ENCODE peak calls at places on chromosomes 1 and 21, in five cellular contexts. B is IMR-90, D is GM12878, Q is H1, K is SK-N-SH. L is an unnamed sample.

GRCh38 chr1:24727490-24728214 is 17.6 kb upstream of the CLIC4 start:
- DNase-seq in B (peak), D (peak), Q (no peak), K (no peak), L (no peak)

GRCh38 chr1:171218661-171219060 is 29.6 kb upstream of the FMO1 start:
- DNase-seq in B (no peak), D (no peak), Q (no peak), K (no peak), L (no peak)

GRCh38 chr1:228014235-228014930 is 7.6 kb downstream of the WNT3A start:
- DNase-seq in B (peak), D (no peak), Q (no peak), K (peak), L (no peak)

GRCh38 chr1:26789953-26790352 is 2.2 kb downstream of the PIGV start:
- DNase-seq in B (no peak), D (no peak), Q (no peak), K (no peak), L (no peak)

GRCh38 chr1:200869753-200870391 is 2.9 kb upstream of the GPR25 start:
- DNase-seq in B (no peak), D (peak), Q (no peak), K (no peak), L (no peak)

GRCh38 chr1:243924188-243924587 is 74.1 kb upstream of the AKT3 start:
- DNase-seq in B (peak), D (no peak), Q (no peak), K (no peak), L (peak)

GRCh38 chr1:47766832-47767740 is 230.1 kb downstream of the TRABD2B start:
- DNase-seq in B (no peak), D (no peak), Q (no peak), K (no peak), L (no peak)

GRCh38 chr1:51506537-51506936 is 12.5 kb downstream of the EPS15 start:
- DNase-seq in B (peak), D (no peak), Q (no peak), K (no peak), L (no peak)

GRCh38 chr1:221667504-221667903 is 74.4 kb downstream of the DUSP10 start:
- DNase-seq in B (peak), D (peak), Q (no peak), K (no peak), L (no peak)

GRCh38 chr1:243345205-243345604 is 89.4 kb downstream of the SDCCAG8 start:
- DNase-seq in B (peak), D (no peak), Q (no peak), K (no peak), L (no peak)

GRCh38 chr1:56934400-56935080 is 31.3 kb downstream of the C8B start:
- DNase-seq in B (peak), D (no peak), Q (no peak), K (no peak), L (no peak)

GRCh38 chr1:87968259-87968955 is 639.7 kb downstream of the LMO4 start:
- DNase-seq in B (peak), D (no peak), Q (no peak), K (no peak), L (no peak)

GRCh38 chr1:79617777-79618176 is 611.2 kb upstream of the ADGRL4 start:
- DNase-seq in B (no peak), D (no peak), Q (no peak), K (no peak), L (no peak)

GRCh38 chr1:2554621-2555387 is 1.4 kb upstream of the TNFRSF14 start:
- DNase-seq in B (no peak), D (no peak), Q (no peak), K (peak), L (no peak)

GRCh38 chr1:160227561-160227960 is 22.4 kb downstream of the PEA15 start:
- DNase-seq in B (no peak), D (no peak), Q (no peak), K (no peak), L (no peak)

GRCh38 chr1:238063454-238063853 is 172.7 kb upstream of the ZP4 start:
- DNase-seq in B (peak), D (peak), Q (no peak), K (no peak), L (peak)

GRCh38 chr1:13585599-13585965 is 1.9 kb downstream of the PDPN start:
- DNase-seq in B (no peak), D (no peak), Q (peak), K (no peak), L (no peak)

GRCh38 chr1:114328505-114328904 is 174.8 kb upstream of the SYT6 start:
- DNase-seq in B (no peak), D (no peak), Q (no peak), K (no peak), L (no peak)

GRCh38 chr1:31835415-31835814 is 19.6 kb upstream of the SPOCD1 start:
- DNase-seq in B (no peak), D (no peak), Q (no peak), K (no peak), L (no peak)

GRCh38 chr1:31843506-31843905 is 27.7 kb upstream of the SPOCD1 start:
- DNase-seq in B (peak), D (no peak), Q (no peak), K (no peak), L (no peak)

GRCh38 chr1:31836638-31837037 is 20.8 kb upstream of the SPOCD1 start:
- DNase-seq in B (no peak), D (no peak), Q (no peak), K (no peak), L (no peak)

GRCh38 chr1:31837441-31838158 is 21.8 kb upstream of the SPOCD1 start:
- DNase-seq in B (no peak), D (no peak), Q (no peak), K (no peak), L (no peak)

GRCh38 chr1:31839662-31840343 is 24.0 kb upstream of the SPOCD1 start:
- DNase-seq in B (peak), D (no peak), Q (no peak), K (no peak), L (no peak)
- TF ChIP-seq RFX5 in B (no peak), D (no peak), Q (no peak), K (no peak), L (no peak)

GRCh38 chr1:58648864-58649263 is 51.0 kb downstream of the MYSM1 start:
- DNase-seq in B (no peak), D (no peak), Q (no peak), K (no peak), L (no peak)

GRCh38 chr1:58652351-58653184 is 47.3 kb downstream of the MYSM1 start:
- DNase-seq in B (peak), D (peak), Q (no peak), K (peak), L (peak)

GRCh38 chr1:58654322-58654721 is 45.5 kb downstream of the MYSM1 start:
- DNase-seq in B (no peak), D (no peak), Q (no peak), K (no peak), L (no peak)

GRCh38 chr1:58650141-58650540 is 49.7 kb downstream of the MYSM1 start:
- DNase-seq in B (peak), D (no peak), Q (no peak), K (no peak), L (no peak)

DNA sequence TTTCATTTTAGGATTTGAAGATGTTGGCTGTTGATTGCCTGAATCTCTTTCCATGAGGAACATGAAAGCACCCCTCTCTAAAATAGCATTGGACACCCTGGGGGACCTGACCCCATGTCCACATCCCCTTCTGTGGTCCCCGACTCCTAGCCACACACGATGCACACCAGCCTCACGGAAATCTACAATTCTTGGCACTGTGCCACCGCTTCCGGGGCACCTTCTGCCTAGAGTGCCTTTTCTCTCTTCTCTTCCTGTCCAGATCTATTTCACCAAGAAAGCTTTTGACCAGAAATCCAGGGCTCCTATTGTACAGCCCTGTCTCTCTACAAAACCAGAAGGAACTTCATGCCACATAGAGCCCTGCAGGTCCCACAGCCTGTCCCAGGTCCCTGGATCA is 50.3 kb downstream of the MYSM1 start:
- DNase-seq in B (no peak), D (no peak), Q (no peak), K (no peak), L (no peak)
- TF ChIP-seq RFX5 in B (no peak), D (no peak), Q (no peak), K (no peak), L (no peak)

DNA sequence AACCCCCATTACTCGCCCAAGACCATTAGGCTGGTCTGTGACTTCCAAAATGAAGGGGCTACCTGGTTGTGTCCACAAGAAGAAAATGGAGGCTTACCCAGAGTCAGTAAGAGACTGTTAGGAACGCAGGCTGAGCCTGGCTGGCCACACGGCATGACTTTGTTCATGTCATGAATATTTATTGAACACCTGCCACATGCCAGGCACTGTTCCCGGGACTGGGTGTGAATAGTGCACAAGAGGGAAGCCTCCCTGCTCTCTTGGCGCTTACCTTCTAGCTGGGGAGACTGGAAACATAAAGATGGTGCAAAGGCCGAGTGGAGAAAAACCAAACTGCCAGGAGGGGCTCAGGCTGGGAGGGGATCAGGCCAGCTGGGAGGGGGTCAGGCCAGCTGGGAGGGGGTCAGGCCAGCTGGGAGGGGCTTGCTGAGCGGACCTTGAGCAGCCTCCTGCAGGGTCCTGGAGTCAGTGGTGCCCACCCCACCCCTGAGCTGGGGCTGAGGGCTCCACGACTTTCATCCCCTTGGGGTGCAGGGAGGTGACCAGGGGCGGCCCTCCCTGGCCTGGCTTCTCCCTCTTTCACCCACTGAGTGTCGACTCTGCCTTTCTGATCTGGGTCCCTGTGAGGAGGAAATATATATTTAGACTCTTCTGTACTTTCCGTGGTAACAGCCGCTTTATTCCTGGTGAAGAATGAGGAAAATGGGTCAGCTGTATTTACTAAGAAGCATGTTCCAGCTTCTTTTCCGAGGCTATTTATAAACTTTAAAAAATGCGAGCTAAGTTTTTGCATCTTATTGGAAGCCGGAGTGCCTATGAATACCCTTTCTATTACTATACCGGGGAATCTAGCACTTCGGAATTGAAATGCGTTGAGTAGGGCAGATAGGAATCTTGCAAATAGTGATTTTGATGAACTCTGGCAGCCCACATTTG is 139.0 kb downstream of the CAMTA1 start:
- DNase-seq in B (no peak), D (no peak), Q (no peak), K (no peak), L (no peak)
- TF ChIP-seq RFX5 in B (no peak), D (no peak), Q (no peak), K (no peak), L (no peak)

DNA sequence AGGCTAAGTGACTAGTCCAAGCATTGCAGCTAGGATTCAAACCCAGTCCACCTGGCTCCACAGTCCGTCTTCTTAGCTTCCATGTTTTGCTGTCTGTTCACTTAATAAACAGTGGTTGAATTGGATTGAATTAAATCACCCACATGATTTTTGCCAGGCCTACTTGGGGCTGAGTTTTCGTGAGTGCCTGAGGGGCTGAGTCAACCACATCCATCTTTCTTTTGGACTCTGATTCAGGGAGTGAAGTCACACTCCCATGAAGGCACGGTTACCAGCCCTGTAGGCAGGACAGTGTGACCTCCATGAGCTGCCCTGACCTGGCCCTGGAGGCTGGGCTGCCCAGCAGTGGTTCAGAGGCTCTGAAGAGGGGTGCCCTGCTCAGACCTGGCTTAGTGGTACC is 123.7 kb downstream of the ACTL8 start:
- DNase-seq in B (peak), D (no peak), Q (no peak), K (peak), L (no peak)
- TF ChIP-seq RFX5 in B (no peak), D (no peak), Q (no peak), K (no peak), L (no peak)

GRCh38 chr1:100349276-100349675 is 3.0 kb upstream of the CDC14A start:
- DNase-seq in B (no peak), D (no peak), Q (no peak), K (no peak), L (no peak)
- TF ChIP-seq RFX5 in B (no peak), D (no peak), Q (no peak), K (no peak), L (no peak)

DNA sequence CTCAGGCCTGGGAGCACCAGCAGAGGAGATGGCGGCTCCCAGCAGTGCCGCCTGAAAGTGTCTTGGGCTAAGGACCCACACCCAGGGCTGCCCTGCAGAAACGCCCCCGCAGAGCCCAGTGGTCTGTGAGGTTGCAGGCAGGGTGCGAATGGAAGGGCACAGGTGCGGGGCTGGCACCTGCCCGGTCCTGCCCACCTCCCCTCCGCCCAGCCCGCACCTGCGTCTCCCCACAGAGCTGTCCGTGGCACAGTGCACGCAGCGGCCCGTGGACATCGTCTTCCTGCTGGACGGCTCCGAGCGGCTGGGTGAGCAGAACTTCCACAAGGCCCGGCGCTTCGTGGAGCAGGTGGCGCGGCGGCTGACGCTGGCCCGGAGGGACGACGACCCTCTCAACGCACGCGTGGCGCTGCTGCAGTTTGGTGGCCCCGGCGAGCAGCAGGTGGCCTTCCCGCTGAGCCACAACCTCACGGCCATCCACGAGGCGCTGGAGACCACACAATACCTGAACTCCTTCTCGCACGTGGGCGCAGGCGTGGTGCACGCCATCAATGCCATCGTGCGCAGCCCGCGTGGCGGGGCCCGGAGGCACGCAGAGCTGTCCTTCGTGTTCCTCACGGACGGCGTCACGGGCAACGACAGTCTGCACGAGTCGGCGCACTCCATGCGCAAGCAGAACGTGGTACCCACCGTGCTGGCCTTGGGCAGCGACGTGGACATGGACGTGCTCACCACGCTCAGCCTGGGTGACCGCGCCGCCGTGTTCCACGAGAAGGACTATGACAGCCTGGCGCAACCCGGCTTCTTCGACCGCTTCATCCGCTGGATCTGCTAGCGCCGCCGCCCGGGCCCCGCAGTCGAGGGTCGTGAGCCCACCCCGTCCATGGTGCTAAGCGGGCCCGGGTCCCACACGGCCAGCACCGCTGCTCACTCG is 23.4 kb downstream of the FTCD start:
- DNase-seq in B (no peak), D (no peak), Q (no peak), K (no peak), L (no peak)
- TF ChIP-seq RFX5 in B (no peak), D (no peak), Q (no peak), K (no peak), L (no peak)

GRCh38 chr1:157963713-157964112 is 29.7 kb upstream of the KIRREL1 start:
- DNase-seq in B (peak), D (no peak), Q (peak), K (peak), L (peak)
- TF ChIP-seq RFX5 in B (no peak), D (no peak), Q (no peak), K (no peak), L (no peak)

DNA sequence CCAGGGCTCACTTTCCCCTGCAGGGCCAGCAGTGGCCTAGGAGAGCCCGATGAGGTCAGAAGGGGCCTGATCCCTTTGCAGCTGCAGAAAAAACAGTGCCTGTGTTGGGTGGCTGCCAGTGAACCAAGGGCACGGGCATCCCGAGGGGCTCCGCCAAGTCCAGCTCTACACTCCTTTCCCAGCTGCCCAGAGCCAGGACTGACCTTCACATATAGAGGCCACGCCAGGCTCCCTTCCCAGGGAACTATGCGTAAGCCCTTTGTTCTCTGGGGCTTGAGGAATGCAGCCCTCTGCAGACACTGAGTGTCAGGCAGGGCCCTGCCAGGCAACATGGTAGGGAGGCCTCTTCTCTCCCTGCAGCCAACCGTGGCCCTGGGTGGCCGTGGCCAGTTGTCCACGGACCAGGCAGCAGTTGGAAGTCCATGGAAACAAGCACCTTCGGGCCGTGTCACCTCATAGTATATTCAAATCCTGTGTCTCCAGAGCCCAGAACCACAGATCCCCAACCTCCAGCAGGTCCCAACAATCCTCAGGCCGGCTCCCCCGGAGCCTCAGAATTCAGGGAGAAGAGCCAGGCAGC is 194.0 kb downstream of the NPHP4 start:
- DNase-seq in B (no peak), D (no peak), Q (no peak), K (peak), L (no peak)
- TF ChIP-seq RFX5 in B (no peak), D (no peak), Q (no peak), K (no peak), L (no peak)

DNA sequence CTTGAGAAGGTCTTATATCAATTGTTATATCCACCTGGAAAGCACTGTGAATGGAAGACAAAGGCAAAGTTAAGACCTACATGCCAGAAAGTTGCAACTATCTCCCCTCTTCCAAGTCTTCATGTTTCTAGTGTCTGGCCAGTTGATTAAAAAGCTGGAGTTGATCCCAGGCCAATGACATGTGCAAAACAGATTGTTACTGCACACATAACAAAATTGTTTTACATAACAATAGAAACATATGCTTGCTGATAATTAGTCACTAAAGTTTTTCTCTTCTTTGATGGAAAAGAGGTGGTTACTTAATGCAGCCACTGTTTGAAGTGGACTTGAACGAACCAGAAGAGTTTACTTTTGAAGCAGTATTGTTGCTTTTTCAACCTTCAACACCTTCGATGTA is 158.2 kb downstream of the TGFBR3 start:
- DNase-seq in B (no peak), D (no peak), Q (no peak), K (no peak), L (no peak)
- TF ChIP-seq RFX5 in B (no peak), D (no peak), Q (no peak), K (no peak), L (no peak)

DNA sequence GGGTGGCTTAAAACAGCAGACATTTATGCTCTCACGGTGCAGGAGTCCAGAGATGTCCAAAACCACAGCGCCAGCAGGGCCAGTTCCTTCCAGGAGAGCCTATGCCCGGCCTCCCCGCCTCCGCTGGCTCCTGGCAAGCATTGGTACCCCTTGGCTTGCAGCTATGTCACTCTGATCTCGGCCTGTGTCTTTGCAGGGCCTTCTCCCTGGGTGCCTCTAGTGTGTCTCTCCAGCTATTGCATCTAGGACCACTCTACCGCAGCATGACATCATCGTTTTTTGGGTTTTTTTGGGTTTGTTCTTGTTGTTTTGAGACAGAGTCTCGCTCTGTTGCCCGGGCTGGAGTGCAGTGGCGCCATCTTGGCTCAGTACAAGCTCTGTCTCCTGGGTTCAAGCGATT is 197.6 kb upstream of the VAMP3 start:
- DNase-seq in B (no peak), D (no peak), Q (no peak), K (no peak), L (no peak)
- TF ChIP-seq RFX5 in B (no peak), D (no peak), Q (no peak), K (no peak), L (no peak)

L was measured in A549.